ENCODE peak calls at places on chromosomes 12 and 14, in four cellular contexts. Z is Right ventricle myocardium inferior, V is MG63, H is HT-29. B is an unnamed sample.

GRCh38 chr12:26239508-26240328 is 44.3 kb downstream of the SSPN start:
- DNase-seq in Z (no peak), V (peak), H (peak), B (peak)

GRCh38 chr12:120758798-120759590 is 33.4 kb downstream of the ACADS start:
- DNase-seq in Z (no peak), V (no peak), H (no peak), B (no peak)

GRCh38 chr12:12705833-12706520 is 10.0 kb upstream of the GPR19 start:
- DNase-seq in Z (no peak), V (no peak), H (no peak), B (no peak)

GRCh38 chr12:127233016-127233415 is 1034.0 kb upstream of the TMEM132C start:
- DNase-seq in Z (no peak), V (no peak), H (no peak), B (no peak)

GRCh38 chr14:92598549-92598905 is 84.9 kb downstream of the RIN3 start:
- DNase-seq in Z (no peak), V (no peak), H (no peak), B (no peak)

GRCh38 chr14:86405250-86405649 is 875.3 kb downstream of the FLRT2 start:
- DNase-seq in Z (no peak), V (no peak), H (no peak), B (no peak)

GRCh38 chr12:990308-990648 is 745 bp upstream of the ERC1 start:
- DNase-seq in Z (peak), V (peak), H (no peak), B (peak)

GRCh38 chr12:69105101-69105613 is 134.2 kb upstream of the CPSF6 start:
- DNase-seq in Z (no peak), V (no peak), H (no peak), B (no peak)

GRCh38 chr14:67263499-67264149 is 22.4 kb downstream of the PALS1 start:
- DNase-seq in Z (no peak), V (no peak), H (no peak), B (no peak)

GRCh38 chr12:66365718-66366485 is 63.6 kb downstream of the HELB start:
- DNase-seq in Z (no peak), V (no peak), H (no peak), B (no peak)

GRCh38 chr12:105562727-105563072 is 232.2 kb downstream of the C12orf75 start:
- DNase-seq in Z (no peak), V (peak), H (no peak), B (no peak)

GRCh38 chr12:48022180-48022521 is 17.9 kb upstream of the COL2A1 start:
- DNase-seq in Z (no peak), V (no peak), H (no peak), B (no peak)

GRCh38 chr12:71000748-71001147 is 80.2 kb upstream of the PTPRR start:
- DNase-seq in Z (no peak), V (no peak), H (no peak), B (no peak)

GRCh38 chr14:85131523-85131922 is 398.4 kb upstream of the FLRT2 start:
- DNase-seq in Z (no peak), V (no peak), H (peak), B (peak)

GRCh38 chr14:105865266-105865903 is 339.0 kb downstream of the TMEM121 start:
- DNase-seq in Z (peak), V (no peak), H (no peak), B (no peak)

GRCh38 chr14:64723691-64724577 is 19.7 kb downstream of the PLEKHG3 start:
- DNase-seq in Z (no peak), V (peak), H (peak), B (no peak)

GRCh38 chr12:18320036-18320617 is 58.8 kb downstream of the PIK3C2G start:
- DNase-seq in Z (no peak), V (peak), H (peak), B (peak)

GRCh38 chr14:95353007-95353406 is 33.3 kb upstream of the CLMN start:
- DNase-seq in Z (no peak), V (no peak), H (no peak), B (no peak)

GRCh38 chr12:124713436-124714082 is 146.1 kb upstream of the NCOR2 start:
- DNase-seq in Z (no peak), V (no peak), H (no peak), B (no peak)